ENCODE peak calls at places on chromosome 20, in four cellular contexts. One of them, this sample, is unnamed.

GRCh38 chr20:22379472-22379871 is 204.9 kb downstream of the FOXA2 start:
- DNase-seq in K562: peak
- DNase-seq in HL-60: no peak
- DNase-seq in GM12878: no peak
- DNase-seq in this sample: no peak

GRCh38 chr20:51533291-51534172 is 9.0 kb downstream of the NFATC2 start:
- DNase-seq in K562: no peak
- DNase-seq in GM12878: no peak
- DNase-seq in HL-60: no peak
- DNase-seq in this sample: no peak

GRCh38 chr20:50958733-50959542 is at the start of gene MOCS3:
- DNase-seq in HL-60: peak
- DNase-seq in GM12878: no peak
- DNase-seq in K562: peak
- DNase-seq in this sample: peak

GRCh38 chr20:19944772-19945459 is 72.2 kb upstream of the NAA20 start:
- DNase-seq in HL-60: no peak
- DNase-seq in K562: no peak
- DNase-seq in GM12878: peak
- DNase-seq in this sample: no peak

GRCh38 chr20:25042531-25043498 is 15.1 kb downstream of the ACSS1 start:
- DNase-seq in HL-60: peak
- DNase-seq in GM12878: peak
- DNase-seq in K562: no peak
- DNase-seq in this sample: peak

GRCh38 chr20:53963670-53964466 is 106.5 kb downstream of the BCAS1 start:
- DNase-seq in K562: no peak
- DNase-seq in HL-60: no peak
- DNase-seq in GM12878: no peak
- DNase-seq in this sample: no peak

GRCh38 chr20:20353574-20353973 is 14.3 kb upstream of the INSM1 start:
- DNase-seq in HL-60: no peak
- DNase-seq in GM12878: no peak
- DNase-seq in K562: no peak
- DNase-seq in this sample: no peak

GRCh38 chr20:48724891-48725588 is 102.8 kb downstream of the PREX1 start:
- DNase-seq in GM12878: no peak
- DNase-seq in HL-60: no peak
- DNase-seq in K562: no peak
- DNase-seq in this sample: no peak

GRCh38 chr20:4871486-4871885 is 129.8 kb downstream of the SLC23A2 start:
- DNase-seq in GM12878: no peak
- DNase-seq in K562: no peak
- DNase-seq in HL-60: no peak
- DNase-seq in this sample: no peak

GRCh38 chr20:51900443-51900842 is 98.1 kb upstream of the SALL4 start:
- DNase-seq in K562: no peak
- DNase-seq in GM12878: no peak
- DNase-seq in HL-60: no peak
- DNase-seq in this sample: no peak

GRCh38 chr20:41664584-41664983 is 46.4 kb upstream of the CHD6 start:
- DNase-seq in HL-60: peak
- DNase-seq in GM12878: peak
- DNase-seq in K562: peak
- DNase-seq in this sample: no peak

GRCh38 chr20:46139908-46140482 is 21.9 kb downstream of the CD40 start:
- DNase-seq in HL-60: no peak
- DNase-seq in K562: no peak
- DNase-seq in GM12878: no peak
- DNase-seq in this sample: no peak

GRCh38 chr20:25699914-25700313 is 3.3 kb upstream of the ZNF337 start:
- DNase-seq in K562: no peak
- DNase-seq in HL-60: no peak
- DNase-seq in GM12878: no peak
- DNase-seq in this sample: no peak

GRCh38 chr20:38840894-38841470 is 35.5 kb downstream of the PPP1R16B start:
- DNase-seq in GM12878: no peak
- DNase-seq in HL-60: no peak
- DNase-seq in K562: no peak
- DNase-seq in this sample: no peak

GRCh38 chr20:48186447-48186846 is 401.2 kb upstream of the SULF2 start:
- DNase-seq in GM12878: no peak
- DNase-seq in K562: no peak
- DNase-seq in HL-60: no peak
- DNase-seq in this sample: no peak

GRCh38 chr20:8858181-8858794 is 210.6 kb upstream of the PLCB4 start:
- DNase-seq in GM12878: no peak
- DNase-seq in HL-60: no peak
- DNase-seq in K562: no peak
- DNase-seq in this sample: no peak

GRCh38 chr20:55057779-55058415 is 582.5 kb downstream of the DOK5 start:
- DNase-seq in HL-60: no peak
- DNase-seq in GM12878: no peak
- DNase-seq in K562: no peak
- DNase-seq in this sample: no peak

GRCh38 chr20:56817780-56818675 is 188.9 kb downstream of the TFAP2C start:
- DNase-seq in HL-60: no peak
- DNase-seq in K562: no peak
- DNase-seq in GM12878: no peak
- DNase-seq in this sample: no peak

GRCh38 chr20:24111858-24112257 is 123.3 kb upstream of the GGTLC1 start:
- DNase-seq in GM12878: no peak
- DNase-seq in K562: no peak
- DNase-seq in HL-60: no peak
- DNase-seq in this sample: no peak

GRCh38 chr20:43770342-43770741 is 43.5 kb upstream of the GTSF1L start:
- DNase-seq in K562: no peak
- DNase-seq in HL-60: no peak
- DNase-seq in GM12878: no peak
- DNase-seq in this sample: no peak

GRCh38 chr20:56774873-56775272 is 145.8 kb downstream of the TFAP2C start:
- DNase-seq in K562: no peak
- DNase-seq in HL-60: no peak
- DNase-seq in GM12878: no peak
- DNase-seq in this sample: no peak

GRCh38 chr20:48824830-48825550 is 2.8 kb downstream of the PREX1 start:
- DNase-seq in GM12878: no peak
- DNase-seq in K562: no peak
- DNase-seq in HL-60: no peak
- DNase-seq in this sample: no peak

GRCh38 chr20:48725589-48725991 is 102.2 kb downstream of the PREX1 start:
- DNase-seq in GM12878: no peak
- DNase-seq in HL-60: no peak
- DNase-seq in K562: peak
- DNase-seq in this sample: no peak

GRCh38 chr20:24868959-24869358 is 80.1 kb upstream of the CST7 start:
- DNase-seq in GM12878: no peak
- DNase-seq in HL-60: no peak
- DNase-seq in K562: no peak
- DNase-seq in this sample: no peak

GRCh38 chr20:44734938-44735337 is 10.7 kb upstream of the KCNK15 start:
- DNase-seq in GM12878: no peak
- DNase-seq in K562: no peak
- DNase-seq in HL-60: no peak
- DNase-seq in this sample: no peak

GRCh38 chr20:53865905-53866786 is 204.2 kb downstream of the BCAS1 start:
- DNase-seq in K562: no peak
- DNase-seq in HL-60: no peak
- DNase-seq in GM12878: no peak
- DNase-seq in this sample: no peak

GRCh38 chr20:13302647-13303425 is 81.8 kb downstream of the ISM1 start:
- DNase-seq in K562: no peak
- DNase-seq in HL-60: no peak
- DNase-seq in GM12878: no peak
- DNase-seq in this sample: no peak

GRCh38 chr20:24951536-24952047 is 2.5 kb downstream of the CST7 start:
- DNase-seq in GM12878: no peak
- DNase-seq in HL-60: no peak
- DNase-seq in K562: no peak
- DNase-seq in this sample: no peak

GRCh38 chr20:18414140-18414539 is 52.7 kb downstream of the DZANK1 start:
- DNase-seq in GM12878: no peak
- DNase-seq in HL-60: no peak
- DNase-seq in K562: no peak
- DNase-seq in this sample: no peak

GRCh38 chr20:20012517-20012916 is 4.6 kb upstream of the NAA20 start:
- DNase-seq in HL-60: no peak
- DNase-seq in K562: no peak
- DNase-seq in GM12878: no peak
- DNase-seq in this sample: no peak

GRCh38 chr20:47206962-47207641 is 149.4 kb downstream of the ZMYND8 start:
- DNase-seq in HL-60: no peak
- DNase-seq in K562: no peak
- DNase-seq in GM12878: no peak
- DNase-seq in this sample: no peak

GRCh38 chr20:35968930-35969329 is 540 bp downstream of the CNBD2 start:
- DNase-seq in HL-60: no peak
- DNase-seq in K562: no peak
- DNase-seq in GM12878: no peak
- DNase-seq in this sample: no peak
- TF ChIP-seq SPI1 in HL-60: no peak
- TF ChIP-seq SPI1 in K562: no peak
- TF ChIP-seq SPI1 in GM12878: no peak
- TF ChIP-seq SPI1 in this sample: no peak

GRCh38 chr20:1315804-1316203 is 13.1 kb downstream of the SDCBP2 start:
- DNase-seq in HL-60: no peak
- DNase-seq in GM12878: no peak
- DNase-seq in K562: no peak
- DNase-seq in this sample: no peak

GRCh38 chr20:1312904-1313235 is 16.1 kb downstream of the SDCBP2 start:
- DNase-seq in GM12878: no peak
- DNase-seq in K562: no peak
- DNase-seq in HL-60: no peak
- DNase-seq in this sample: no peak

GRCh38 chr20:1310506-1311190 is 18.3 kb downstream of the SDCBP2 start:
- DNase-seq in K562: no peak
- DNase-seq in GM12878: no peak
- DNase-seq in HL-60: no peak
- DNase-seq in this sample: no peak

GRCh38 chr20:1312308-1312707 is 16.6 kb downstream of the SDCBP2 start:
- DNase-seq in K562: no peak
- DNase-seq in HL-60: no peak
- DNase-seq in GM12878: no peak
- DNase-seq in this sample: no peak

GRCh38 chr20:1313236-1313964 is 15.5 kb downstream of the SDCBP2 start:
- DNase-seq in K562: peak
- DNase-seq in GM12878: no peak
- DNase-seq in HL-60: no peak
- DNase-seq in this sample: peak
- TF ChIP-seq POLR2AphosphoS5 in K562: no peak
- TF ChIP-seq POLR2AphosphoS5 in GM12878: no peak
- TF ChIP-seq POLR2AphosphoS5 in HL-60: no peak
- TF ChIP-seq POLR2AphosphoS5 in this sample: no peak

GRCh38 chr20:32482251-32483220 is 102.6 kb downstream of the NOL4L start:
- DNase-seq in GM12878: no peak
- DNase-seq in K562: no peak
- DNase-seq in HL-60: peak
- DNase-seq in this sample: peak
- TF ChIP-seq SPI1 in GM12878: peak
- TF ChIP-seq SPI1 in K562: no peak
- TF ChIP-seq SPI1 in HL-60: peak
- TF ChIP-seq SPI1 in this sample: peak

GRCh38 chr20:62874745-62875344 is 13.2 kb upstream of the TCFL5 start:
- DNase-seq in HL-60: no peak
- DNase-seq in K562: no peak
- DNase-seq in GM12878: no peak
- DNase-seq in this sample: no peak

GRCh38 chr20:62875419-62876355 is 14.1 kb upstream of the TCFL5 start:
- DNase-seq in K562: peak
- DNase-seq in GM12878: no peak
- DNase-seq in HL-60: peak
- DNase-seq in this sample: no peak

GRCh38 chr20:62876441-62876825 is 14.8 kb upstream of the TCFL5 start:
- DNase-seq in GM12878: no peak
- DNase-seq in HL-60: no peak
- DNase-seq in K562: no peak
- DNase-seq in this sample: no peak

GRCh38 chr20:62878244-62879030 is 16.8 kb upstream of the TCFL5 start:
- DNase-seq in GM12878: no peak
- DNase-seq in HL-60: no peak
- DNase-seq in K562: peak
- DNase-seq in this sample: no peak

DNA sequence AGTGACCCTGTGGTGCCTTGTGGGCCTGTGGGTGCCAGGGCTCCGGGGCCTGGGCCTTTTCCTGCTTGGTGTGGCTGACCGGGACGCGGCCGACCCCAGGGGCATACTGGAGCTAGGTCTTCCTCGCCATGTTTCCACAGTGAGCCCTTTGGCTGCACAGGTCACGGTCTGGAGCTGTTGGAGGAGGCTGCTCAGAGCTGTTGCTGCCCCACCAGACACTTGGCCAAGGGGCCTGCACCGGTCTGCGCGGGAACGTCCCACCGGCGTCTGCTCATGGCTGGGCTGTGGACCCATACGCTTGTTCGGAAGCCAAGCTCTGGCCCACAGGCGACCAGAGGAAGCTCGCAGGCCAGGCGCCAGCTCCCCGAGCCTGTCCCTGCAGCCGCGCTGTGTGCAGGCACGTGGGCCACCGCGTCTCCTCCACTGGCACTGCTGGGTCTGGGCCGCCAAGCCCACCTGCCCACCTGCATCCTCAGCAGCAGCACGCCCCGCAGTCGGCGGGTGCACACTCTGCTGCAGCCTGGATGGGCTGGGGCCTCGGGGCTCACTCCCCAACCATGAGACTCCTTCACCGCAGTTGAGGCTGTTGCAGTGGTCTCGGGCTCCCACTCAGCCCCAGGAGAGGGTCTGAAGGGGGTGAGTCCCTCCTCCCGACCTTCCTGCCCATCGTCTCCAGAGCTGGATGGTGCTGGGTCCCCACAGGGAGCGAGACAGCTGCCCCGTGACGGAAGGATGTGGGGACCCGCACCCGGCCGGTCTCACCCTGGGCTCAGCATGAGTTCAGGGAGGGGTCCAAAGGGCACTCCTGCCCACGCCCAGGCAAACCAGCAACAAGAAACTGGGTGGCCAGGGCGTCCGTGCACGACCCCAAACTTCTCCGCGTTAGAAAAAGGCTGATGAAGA is 15.5 kb upstream of the TCFL5 start:
- DNase-seq in HL-60: no peak
- DNase-seq in K562: no peak
- DNase-seq in GM12878: no peak
- DNase-seq in this sample: no peak
- TF ChIP-seq POLR2AphosphoS5 in HL-60: no peak
- TF ChIP-seq POLR2AphosphoS5 in K562: no peak
- TF ChIP-seq POLR2AphosphoS5 in GM12878: no peak
- TF ChIP-seq POLR2AphosphoS5 in this sample: no peak